ENCODE peak calls at places on chromosomes 4 and X, in four cellular contexts. One of them, this sample, is unnamed.

GRCh38 chr4:82643994-82644730 is 82.4 kb upstream of the TMEM150C start:
- DNase-seq in pons: no peak
- DNase-seq in AG10803: peak; percentile 91
- DNase-seq in NCI-H1092: no peak
- DNase-seq in this sample: no peak

GRCh38 chr4:73828945-73829344 is 7.5 kb upstream of the CXCL6 start:
- DNase-seq in AG10803: peak; percentile 62
- DNase-seq in NCI-H1092: no peak
- DNase-seq in pons: no peak
- DNase-seq in this sample: no peak

GRCh38 chr4:91758487-91758886 is 545.3 kb upstream of the GRID2 start:
- DNase-seq in pons: no peak
- DNase-seq in NCI-H1092: no peak
- DNase-seq in AG10803: no peak
- DNase-seq in this sample: no peak

GRCh38 chr4:8393593-8394038 is 46.9 kb downstream of the ACOX3 start:
- DNase-seq in pons: peak; percentile 93
- DNase-seq in NCI-H1092: no peak
- DNase-seq in AG10803: peak; percentile 98
- DNase-seq in this sample: no peak

GRCh38 chrX:38170556-38170955 is 50.1 kb downstream of the SRPX start:
- DNase-seq in AG10803: no peak
- DNase-seq in pons: no peak
- DNase-seq in NCI-H1092: no peak
- DNase-seq in this sample: no peak

GRCh38 chr4:108117473-108118182 is 51.1 kb downstream of the LEF1 start:
- DNase-seq in NCI-H1092: no peak
- DNase-seq in AG10803: no peak
- DNase-seq in pons: no peak
- DNase-seq in this sample: no peak

GRCh38 chr4:45621926-45622325 is 501.9 kb downstream of the GABRG1 start:
- DNase-seq in pons: no peak
- DNase-seq in AG10803: peak; percentile 1
- DNase-seq in NCI-H1092: no peak
- DNase-seq in this sample: no peak

GRCh38 chr4:30396772-30397475 is 323.2 kb upstream of the PCDH7 start:
- DNase-seq in AG10803: no peak
- DNase-seq in NCI-H1092: no peak
- DNase-seq in pons: no peak
- DNase-seq in this sample: no peak

GRCh38 chr4:113686950-113687718 is 74.4 kb downstream of the CAMK2D start:
- DNase-seq in pons: no peak
- DNase-seq in AG10803: peak; percentile 59
- DNase-seq in NCI-H1092: no peak
- DNase-seq in this sample: no peak

GRCh38 chr4:151022586-151022985 is 7.5 kb upstream of the LRBA start:
- DNase-seq in pons: no peak
- DNase-seq in AG10803: no peak
- DNase-seq in NCI-H1092: no peak
- DNase-seq in this sample: no peak

GRCh38 chr4:181908168-181908567 is 335.0 kb upstream of the TENM3 start:
- DNase-seq in AG10803: peak; percentile 1
- DNase-seq in pons: no peak
- DNase-seq in NCI-H1092: no peak
- DNase-seq in this sample: no peak

GRCh38 chr4:142567199-142567598 is 278.9 kb downstream of the INPP4B start:
- DNase-seq in AG10803: no peak
- DNase-seq in NCI-H1092: no peak
- DNase-seq in pons: no peak
- DNase-seq in this sample: peak; percentile 88

GRCh38 chr4:148116971-148117370 is 325.2 kb downstream of the NR3C2 start:
- DNase-seq in pons: no peak
- DNase-seq in NCI-H1092: no peak
- DNase-seq in AG10803: no peak
- DNase-seq in this sample: no peak

GRCh38 chr4:185887125-185887524 is 75.1 kb upstream of the SORBS2 start:
- DNase-seq in AG10803: no peak
- DNase-seq in NCI-H1092: no peak
- DNase-seq in pons: peak; percentile 31
- DNase-seq in this sample: no peak

GRCh38 chr4:107719211-107719926 is 665 bp downstream of the PAPSS1 start:
- DNase-seq in AG10803: peak; percentile 26
- DNase-seq in NCI-H1092: no peak
- DNase-seq in pons: peak; percentile 90
- DNase-seq in this sample: peak; percentile 59

GRCh38 chr4:36039031-36039430 is 205.3 kb downstream of the ARAP2 start:
- DNase-seq in pons: no peak
- DNase-seq in NCI-H1092: no peak
- DNase-seq in AG10803: no peak
- DNase-seq in this sample: no peak

GRCh38 chrX:9821581-9821980 is 35.4 kb downstream of the SHROOM2 start:
- DNase-seq in NCI-H1092: no peak
- DNase-seq in AG10803: no peak
- DNase-seq in pons: no peak
- DNase-seq in this sample: no peak

GRCh38 chr4:40228497-40229365 is 31.9 kb downstream of the RHOH start:
- DNase-seq in NCI-H1092: no peak
- DNase-seq in pons: no peak
- DNase-seq in AG10803: no peak
- DNase-seq in this sample: peak; percentile 43

GRCh38 chrX:20620301-20620700 is 353.6 kb upstream of the RPS6KA3 start:
- DNase-seq in pons: no peak
- DNase-seq in AG10803: peak; percentile 79
- DNase-seq in NCI-H1092: no peak
- DNase-seq in this sample: no peak

GRCh38 chr4:76748649-76749048 is 149.3 kb downstream of the SOWAHB start:
- DNase-seq in NCI-H1092: peak; percentile 3
- DNase-seq in AG10803: peak; percentile 30
- DNase-seq in pons: no peak
- DNase-seq in this sample: peak; percentile 79

GRCh38 chrX:51891821-51892551 is 1.4 kb upstream of the MAGED1 start:
- DNase-seq in NCI-H1092: peak; percentile 13
- DNase-seq in pons: peak; percentile 73
- DNase-seq in AG10803: peak; percentile 95
- DNase-seq in this sample: peak; percentile 6

GRCh38 chr4:21090098-21090666 is 389.9 kb downstream of the PACRGL start:
- DNase-seq in NCI-H1092: no peak
- DNase-seq in pons: no peak
- DNase-seq in AG10803: no peak
- DNase-seq in this sample: no peak

GRCh38 chr4:128707864-128708263 is 101.6 kb upstream of the JADE1 start:
- DNase-seq in AG10803: peak; percentile 89
- DNase-seq in pons: no peak
- DNase-seq in NCI-H1092: no peak
- DNase-seq in this sample: no peak

GRCh38 chr4:137707626-137708025 is 175.3 kb upstream of the PCDH18 start:
- DNase-seq in AG10803: no peak
- DNase-seq in NCI-H1092: no peak
- DNase-seq in pons: no peak
- DNase-seq in this sample: no peak

GRCh38 chr4:73593631-73594241 is 26.5 kb downstream of the RASSF6 start:
- DNase-seq in pons: peak; percentile 43
- DNase-seq in AG10803: peak; percentile 16
- DNase-seq in NCI-H1092: peak; percentile 9
- DNase-seq in this sample: peak; percentile 10

GRCh38 chrX:51395807-51396728 is 63.4 kb downstream of the NUDT10 start:
- DNase-seq in pons: no peak
- DNase-seq in AG10803: no peak
- DNase-seq in NCI-H1092: no peak
- DNase-seq in this sample: peak; percentile 38

GRCh38 chr4:86657910-86658309 is 63.8 kb downstream of the PTPN13 start:
- DNase-seq in NCI-H1092: no peak
- DNase-seq in AG10803: no peak
- DNase-seq in pons: no peak
- DNase-seq in this sample: no peak

GRCh38 chr4:155578726-155579385 is 87.8 kb upstream of the GUCY1A1 start:
- DNase-seq in AG10803: peak; percentile 79
- DNase-seq in pons: no peak
- DNase-seq in NCI-H1092: no peak
- DNase-seq in this sample: no peak

GRCh38 chr4:77917075-77917474 is 54.4 kb downstream of the MRPL1 start:
- DNase-seq in pons: no peak
- DNase-seq in NCI-H1092: peak; percentile 41
- DNase-seq in AG10803: no peak
- DNase-seq in this sample: no peak

GRCh38 chr4:94416335-94416734 is 35.4 kb upstream of the PDLIM5 start:
- DNase-seq in AG10803: no peak
- DNase-seq in NCI-H1092: no peak
- DNase-seq in pons: no peak
- DNase-seq in this sample: no peak

GRCh38 chr4:113673450-113673849 is 88.1 kb downstream of the CAMK2D start:
- DNase-seq in pons: no peak
- DNase-seq in NCI-H1092: no peak
- DNase-seq in AG10803: no peak
- DNase-seq in this sample: peak; percentile 30

This sample was measured in cerebellar cortex.